ENCODE peak calls at places on chromosome 10, in eight cellular contexts. W is fibroblast of lung; X is left ventricle myocardium inferior; B is gastrocnemius medialis; H is nephron progenitor cell; I is stimulated activated CD8-positive, alpha-beta memory T cell treated with anti-CD3 and anti-CD28 coated beads, Interleukin-2, amount 100 ng/mL, for 1 hour; J is prostate gland; O is NCI-H345. Y is an unnamed sample.

GRCh38 chr10:34190594-34190993 is 624.5 kb downstream of the PARD3 start:
- DNase-seq in W (peak), X (no peak), B (no peak), H (peak), I (no peak), J (no peak), O (no peak), Y (no peak)

GRCh38 chr10:21194510-21194993 is 297.4 kb upstream of the NEBL start:
- DNase-seq in W (peak), X (no peak), B (peak), H (no peak), I (no peak), J (peak), O (peak), Y (no peak)

GRCh38 chr10:126917375-126917774 is 12.1 kb downstream of the DOCK1 start:
- DNase-seq in W (no peak), X (peak), B (no peak), H (no peak), I (no peak), J (no peak), O (no peak), Y (no peak)

GRCh38 chr10:63003816-63004453 is 129.2 kb upstream of the NRBF2 start:
- DNase-seq in W (no peak), X (no peak), B (no peak), H (no peak), I (no peak), J (no peak), O (no peak), Y (peak)

GRCh38 chr10:63465293-63466167 is at the start of gene JMJD1C:
- DNase-seq in W (peak), X (peak), B (peak), H (peak), I (peak), J (peak), O (peak), Y (peak)

GRCh38 chr10:6348091-6348862 is 145.5 kb downstream of the PFKFB3 start:
- DNase-seq in W (peak), X (peak), B (peak), H (no peak), I (peak), J (peak), O (no peak), Y (peak)

GRCh38 chr10:88254091-88254490 is 329.0 kb downstream of the RNLS start:
- DNase-seq in W (peak), X (no peak), B (peak), H (no peak), I (no peak), J (no peak), O (no peak), Y (no peak)

GRCh38 chr10:113557389-113558321 is 4.8 kb downstream of the HABP2 start:
- DNase-seq in W (no peak), X (no peak), B (no peak), H (no peak), I (no peak), J (no peak), O (no peak), Y (no peak)

GRCh38 chr10:3248526-3249255 is 76.1 kb upstream of the PITRM1 start:
- DNase-seq in W (peak), X (no peak), B (no peak), H (no peak), I (no peak), J (no peak), O (no peak), Y (no peak)